ENCODE peak calls at places on chromosome 2, in five cellular contexts. H, V, B, E and G are unnamed samples.

GRCh38 chr2:106960633-106961205 is 74.8 kb upstream of the ST6GAL2 start:
- DNase-seq in H (no peak), V (peak), B (no peak), E (no peak), G (no peak)

GRCh38 chr2:234649951-234650350 is 153.1 kb upstream of the ARL4C start:
- DNase-seq in H (no peak), V (no peak), B (no peak), E (no peak), G (no peak)

GRCh38 chr2:128782411-128783192 is 463.9 kb upstream of the HS6ST1 start:
- DNase-seq in H (no peak), V (no peak), B (no peak), E (no peak), G (no peak)

GRCh38 chr2:26687785-26688184 is 4.7 kb upstream of the KCNK3 start:
- DNase-seq in H (no peak), V (no peak), B (no peak), E (no peak), G (no peak)

GRCh38 chr2:216130346-216130951 is 21.3 kb downstream of the XRCC5 start:
- DNase-seq in H (no peak), V (no peak), B (no peak), E (no peak), G (no peak)

GRCh38 chr2:20451761-20452499 is 5.1 kb downstream of the RHOB start:
- DNase-seq in H (no peak), V (no peak), B (no peak), E (no peak), G (no peak)

GRCh38 chr2:100895402-100895801 is 75.5 kb downstream of the NPAS2 start:
- DNase-seq in H (no peak), V (no peak), B (no peak), E (peak), G (no peak)

GRCh38 chr2:55914786-55915185 is 8.8 kb downstream of the EFEMP1 start:
- DNase-seq in H (no peak), V (no peak), B (peak), E (no peak), G (no peak)

GRCh38 chr2:69692424-69692823 is 48.9 kb upstream of the AAK1 start:
- DNase-seq in H (no peak), V (peak), B (peak), E (no peak), G (peak)

GRCh38 chr2:24210106-24210455 is 35.2 kb downstream of the FAM228A start:
- DNase-seq in H (no peak), V (no peak), B (no peak), E (no peak), G (no peak)

GRCh38 chr2:186862869-186863709 is 14.1 kb upstream of the ZSWIM2 start:
- DNase-seq in H (peak), V (peak), B (peak), E (no peak), G (peak)

GRCh38 chr2:86072271-86072858 is 33.3 kb downstream of the POLR1A start:
- DNase-seq in H (peak), V (peak), B (no peak), E (peak), G (peak)

GRCh38 chr2:237961637-237962036 is 5.2 kb upstream of the UBE2F start:
- DNase-seq in H (no peak), V (no peak), B (no peak), E (no peak), G (no peak)

GRCh38 chr2:237600205-237600846 is 9.8 kb upstream of the RAB17 start:
- DNase-seq in H (no peak), V (peak), B (peak), E (no peak), G (peak)

GRCh38 chr2:236637691-236638569 is 68.3 kb downstream of the ACKR3 start:
- DNase-seq in H (no peak), V (peak), B (peak), E (no peak), G (peak)

GRCh38 chr2:226080323-226080722 is 680.8 kb downstream of the NYAP2 start:
- DNase-seq in H (no peak), V (peak), B (peak), E (no peak), G (peak)

GRCh38 chr2:170121689-170122088 is 56.3 kb upstream of the MYO3B start:
- DNase-seq in H (no peak), V (peak), B (no peak), E (no peak), G (no peak)